ENCODE peak calls at places on chromosomes 7 and 10, in six cellular contexts. Y is heart left ventricle, Z is small intestine, H is gastrocnemius medialis, X is tibial artery, B is osteoblast. L is an unnamed sample. For H3K27me3, the result is how much of the 10 kb centered on the place peaks cover.

GRCh38 chr7:80790877-80791276 is 128.0 kb downstream of the SEMA3C start:
- DNase-seq in Y (peak), Z (no peak), H (no peak), X (no peak), B (no peak), L (no peak)

GRCh38 chr10:74176380-74177139 is 25.5 kb downstream of the ADK start:
- DNase-seq in Y (peak), Z (peak), H (peak), X (peak), B (peak), L (peak)

GRCh38 chr10:98285416-98285815 is 17.4 kb upstream of the LOXL4 start:
- DNase-seq in Y (no peak), Z (no peak), H (no peak), X (no peak), B (no peak), L (no peak)

GRCh38 chr7:40760997-40761396 is 626.2 kb downstream of the SUGCT start:
- DNase-seq in Y (no peak), Z (no peak), H (no peak), X (no peak), B (no peak), L (no peak)

GRCh38 chr7:68720722-68721121 is 877.6 kb upstream of the AUTS2 start:
- DNase-seq in Y (no peak), Z (no peak), H (no peak), X (no peak), B (peak), L (no peak)

GRCh38 chr10:62093863-62094291 is 174.8 kb downstream of the RTKN2 start:
- DNase-seq in Y (no peak), Z (no peak), H (no peak), X (no peak), B (peak), L (no peak)

GRCh38 chr10:66822801-66823200 is 103.0 kb upstream of the LRRTM3 start:
- DNase-seq in Y (no peak), Z (no peak), H (no peak), X (no peak), B (no peak), L (no peak)

GRCh38 chr7:134684165-134684564 is 37.5 kb downstream of the BPGM start:
- DNase-seq in Y (no peak), Z (no peak), H (no peak), X (no peak), B (no peak), L (no peak)

DNA sequence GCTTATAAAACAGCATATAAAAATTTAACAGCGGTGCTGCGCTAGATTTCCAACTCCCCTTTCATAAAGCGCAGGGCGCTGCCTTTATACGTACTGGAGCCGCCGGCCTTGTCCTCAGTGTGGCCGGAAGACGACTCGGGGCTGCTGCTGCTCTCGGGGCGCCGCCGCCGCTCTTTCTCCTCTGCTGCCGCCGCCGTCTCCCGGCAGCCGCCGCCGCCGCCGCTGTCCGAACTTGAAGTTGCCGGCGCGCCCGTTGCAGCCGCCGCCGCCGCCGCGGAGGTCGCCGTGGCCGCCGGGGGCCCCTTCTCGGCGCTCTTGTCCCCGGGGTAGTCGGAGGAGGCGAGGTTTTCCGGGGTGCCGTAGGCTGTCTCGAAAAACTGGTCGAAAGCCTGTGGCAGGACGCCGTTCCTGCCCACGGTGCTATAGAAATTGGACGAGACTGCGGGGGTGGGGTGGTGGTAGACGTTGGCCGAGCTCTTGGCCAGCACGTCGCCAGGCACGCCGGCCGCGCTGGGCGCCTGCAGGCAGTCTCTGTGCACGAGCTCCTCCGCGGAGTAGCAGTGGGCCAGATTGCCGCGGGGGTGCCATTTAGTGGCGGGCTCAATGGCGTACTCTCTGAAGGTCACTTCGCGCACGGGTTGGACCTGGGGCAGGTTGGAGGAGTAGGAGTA is 555 bp downstream of the HOXA11 start:
- DNase-seq in Y (no peak), Z (no peak), H (no peak), X (peak), B (peak), L (peak)
- H3K27ac ChIP-seq in Y (no peak), Z (no peak), H (peak), X (peak), B (peak), L (no peak)

GRCh38 chr7:50303082-50303893 is 1.2 kb upstream of the IKZF1 start:
- DNase-seq in Y (no peak), Z (no peak), H (no peak), X (no peak), B (no peak), L (no peak)
- H3K27me3 ChIP-seq in Y (half or more), Z (under half), H (under half), X (under half), B (under half), L (under half)

DNA sequence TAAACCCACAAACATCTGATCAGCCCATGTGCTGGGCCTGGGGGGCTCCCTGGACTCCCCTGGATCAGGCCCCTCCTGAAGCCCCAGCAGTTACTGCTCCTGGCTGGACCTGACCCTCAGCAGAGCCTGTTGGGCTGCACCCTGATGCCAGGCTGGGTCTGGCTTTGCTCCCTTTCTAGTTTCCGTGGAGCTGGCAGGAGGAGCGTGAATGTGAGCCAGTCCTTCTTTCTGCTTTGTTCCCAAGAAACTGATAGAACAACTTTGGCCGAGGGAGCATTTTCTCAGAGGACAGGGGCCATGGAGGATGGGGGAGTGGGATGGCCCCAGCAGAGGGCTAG is 128.2 kb downstream of the NEURL1 start:
- DNase-seq in Y (no peak), Z (no peak), H (no peak), X (peak), B (peak), L (no peak)
- H3K27ac ChIP-seq in Y (peak), Z (no peak), H (no peak), X (peak), B (no peak), L (peak)

DNA sequence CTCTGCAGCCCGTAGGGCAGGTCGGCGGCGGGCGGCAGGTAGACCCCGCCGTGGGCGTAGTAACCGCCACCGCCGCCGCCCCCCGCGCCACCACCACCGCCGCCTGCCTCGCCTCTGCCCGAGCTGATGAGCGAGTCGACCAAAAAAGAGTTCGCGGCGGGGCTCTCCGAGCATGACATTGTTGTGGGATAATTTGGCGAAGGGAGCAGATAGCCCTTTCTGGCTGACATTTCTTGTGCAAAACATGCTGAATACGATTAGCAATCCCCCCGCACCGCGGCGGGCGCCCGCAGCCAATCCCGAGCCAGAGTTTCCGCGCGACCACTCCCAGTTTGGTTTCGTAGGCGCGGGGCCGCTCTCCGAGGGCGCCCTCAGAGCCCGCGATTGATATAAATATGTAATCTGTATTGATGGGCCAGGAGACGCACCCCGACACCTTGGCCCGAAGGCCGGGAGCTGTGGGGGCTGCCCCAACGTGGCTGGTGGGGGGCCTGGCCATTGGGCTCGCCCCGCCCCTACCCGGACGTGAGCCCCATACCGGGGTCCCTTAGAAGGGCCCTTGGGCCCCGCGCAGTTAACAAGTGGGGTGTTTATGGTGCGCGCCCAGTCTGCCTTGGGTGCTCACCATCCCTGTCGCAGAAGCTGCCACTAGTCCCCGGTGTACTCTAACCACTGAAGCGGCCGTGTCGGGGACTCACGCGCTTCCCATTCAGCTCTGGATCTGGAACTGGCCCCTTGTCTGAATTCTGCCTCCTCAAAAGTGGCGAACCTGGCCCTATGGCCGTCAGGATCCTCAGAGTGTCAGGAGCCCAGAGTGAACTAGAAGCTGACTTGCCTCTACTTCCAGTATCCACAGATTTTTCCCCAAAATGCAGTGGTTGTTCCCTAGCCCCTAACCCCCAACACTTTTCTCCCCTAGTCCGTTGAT is at the start of gene HOXA10:
- DNase-seq in Y (no peak), Z (no peak), H (peak), X (peak), B (peak), L (peak)
- H3K27me3 ChIP-seq in Y (half or more), Z (half or more), H (under half), X (under half), B (under half), L (under half)

GRCh38 chr10:28294809-28295208 is 8.1 kb downstream of the MPP7 start:
- DNase-seq in Y (no peak), Z (no peak), H (no peak), X (no peak), B (no peak), L (no peak)

GRCh38 chr10:28293238-28294168 is 9.4 kb downstream of the MPP7 start:
- DNase-seq in Y (no peak), Z (no peak), H (no peak), X (no peak), B (no peak), L (no peak)

GRCh38 chr10:28295346-28295745 is 7.5 kb downstream of the MPP7 start:
- DNase-seq in Y (no peak), Z (no peak), H (no peak), X (no peak), B (no peak), L (no peak)

GRCh38 chr10:28294169-28294532 is 8.7 kb downstream of the MPP7 start:
- DNase-seq in Y (no peak), Z (no peak), H (no peak), X (no peak), B (no peak), L (no peak)

GRCh38 chr10:28291881-28292297 is 11.0 kb downstream of the MPP7 start:
- DNase-seq in Y (no peak), Z (no peak), H (no peak), X (no peak), B (peak), L (no peak)
- H3K27ac ChIP-seq in Y (no peak), Z (no peak), H (no peak), X (peak), B (peak), L (no peak)

GRCh38 chr7:157690833-157691382 is 354.1 kb downstream of the DNAJB6 start:
- DNase-seq in Y (peak), Z (peak), H (peak), X (peak), B (peak), L (peak)

GRCh38 chr7:157691521-157692155 is 354.8 kb downstream of the DNAJB6 start:
- DNase-seq in Y (no peak), Z (no peak), H (no peak), X (peak), B (peak), L (peak)

GRCh38 chr7:157689269-157690057 is 352.7 kb downstream of the DNAJB6 start:
- DNase-seq in Y (no peak), Z (no peak), H (no peak), X (peak), B (peak), L (peak)

GRCh38 chr7:157688439-157689268 is 351.9 kb downstream of the DNAJB6 start:
- DNase-seq in Y (no peak), Z (no peak), H (no peak), X (peak), B (peak), L (peak)

GRCh38 chr7:157690058-157690832 is 353.4 kb downstream of the DNAJB6 start:
- DNase-seq in Y (no peak), Z (no peak), H (no peak), X (peak), B (peak), L (peak)
- H3K27me3 ChIP-seq in Y (half or more), Z (under half), H (half or more), X (under half), B (under half), L (under half)

GRCh38 chr7:93923291-93923690 is 1.8 kb downstream of the GNG11 start:
- DNase-seq in Y (no peak), Z (no peak), H (no peak), X (no peak), B (no peak), L (no peak)
- H3K27ac ChIP-seq in Y (peak), Z (no peak), H (peak), X (no peak), B (peak), L (no peak)

DNA sequence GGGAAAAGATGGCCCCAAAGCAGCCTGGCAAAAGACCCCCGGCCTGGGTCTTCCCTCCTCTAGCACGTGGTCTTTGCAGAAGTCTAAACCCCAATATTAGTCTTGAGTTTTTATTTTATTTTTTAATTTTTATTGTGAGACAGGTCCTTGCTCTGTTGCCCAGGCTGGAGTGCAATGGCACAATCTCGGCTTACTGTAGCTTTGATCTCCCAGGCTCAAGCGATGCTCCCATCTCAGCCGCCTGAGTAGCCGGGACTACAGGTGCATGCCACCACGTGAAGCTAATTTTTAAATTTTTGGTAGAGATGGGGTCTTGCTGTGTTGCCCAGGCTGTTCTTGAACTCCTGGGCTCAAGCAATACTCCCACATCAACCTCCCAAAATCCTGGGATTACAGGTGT is 40.3 kb upstream of the MXI1 start:
- DNase-seq in Y (no peak), Z (no peak), H (no peak), X (no peak), B (no peak), L (no peak)
- H3K27me3 ChIP-seq in Y (under half), Z (under half), H (under half), X (under half), B (half or more), L (under half)

DNA sequence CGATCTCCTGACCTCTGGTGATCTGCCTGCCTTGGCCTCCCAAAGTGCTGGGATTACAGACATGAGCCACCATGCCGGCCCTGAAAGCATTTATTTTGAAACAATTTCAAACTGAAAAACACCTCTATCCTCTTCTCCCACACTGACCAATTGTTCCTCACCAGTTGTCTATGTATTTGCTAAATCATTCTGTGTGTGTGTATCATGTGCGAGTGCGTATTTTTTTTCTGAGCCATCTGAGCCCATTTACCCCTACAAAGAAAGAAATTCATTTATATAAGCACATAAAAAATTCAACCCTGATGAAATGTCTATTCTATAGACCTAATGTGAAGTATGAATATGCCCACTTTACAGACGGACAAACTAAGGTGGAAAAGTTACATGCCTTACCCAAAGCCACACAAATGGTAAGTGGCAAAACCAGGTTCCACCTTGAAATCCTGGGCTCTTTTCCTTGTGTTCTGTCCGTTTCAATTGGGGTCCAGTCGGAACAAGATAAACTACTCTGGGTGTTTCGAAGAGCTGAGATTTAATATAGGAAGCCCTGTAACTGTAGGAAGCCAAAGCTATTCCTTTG is 46.8 kb downstream of the RBM17 start:
- DNase-seq in Y (no peak), Z (no peak), H (no peak), X (no peak), B (no peak), L (no peak)
- H3K27ac ChIP-seq in Y (no peak), Z (no peak), H (no peak), X (no peak), B (peak), L (no peak)

DNA sequence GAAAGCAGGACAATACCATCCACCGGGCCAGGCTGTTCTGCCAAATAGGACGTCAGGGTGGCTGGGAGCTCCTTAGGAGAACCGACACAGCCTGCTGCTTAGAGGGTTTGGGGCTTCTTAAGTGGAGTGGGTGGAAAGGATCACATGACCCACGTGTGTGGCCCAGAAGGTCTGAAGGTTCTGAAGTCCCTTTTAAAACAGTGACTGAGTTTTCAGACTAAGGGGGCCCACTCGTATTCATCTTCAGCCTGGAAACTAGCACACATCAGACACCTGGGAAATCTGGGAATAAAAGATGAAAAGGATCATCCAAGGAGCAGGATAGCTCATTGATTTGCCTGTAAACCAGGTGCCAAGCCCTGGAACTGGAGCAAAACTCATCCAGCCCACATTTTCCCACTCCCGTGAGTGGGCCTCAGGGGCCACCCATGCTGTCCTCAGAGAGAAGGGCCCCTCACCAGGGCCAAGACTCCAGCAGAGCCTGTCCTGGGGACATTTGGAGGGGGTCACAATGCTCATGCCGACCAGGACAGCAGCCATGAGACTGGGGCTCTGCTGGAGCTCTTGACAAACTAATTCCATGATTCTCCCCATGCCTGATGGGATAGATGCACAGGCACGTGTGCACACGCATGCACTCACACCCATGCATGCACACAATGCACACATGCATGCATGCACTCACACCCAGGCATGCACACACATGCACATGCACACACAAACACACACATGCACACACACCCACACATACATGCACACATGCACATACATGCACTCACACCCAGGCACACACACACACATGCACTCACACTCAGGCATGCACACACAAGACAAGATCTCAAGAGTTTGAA is 168.8 kb upstream of the PPP2R2D start:
- DNase-seq in Y (no peak), Z (no peak), H (no peak), X (peak), B (peak), L (peak)
- H3K27me3 ChIP-seq in Y (under half), Z (under half), H (under half), X (under half), B (under half), L (under half)

L was measured in aorta.